ENCODE peak calls at places on chromosomes 11 and 22, in five cellular contexts. One of them, this sample, is unnamed.

GRCh38 chr11:79101736-79102135 is 339.1 kb downstream of the TENM4 start:
- DNase-seq in ascending aorta: no peak
- DNase-seq in thoracic aorta: no peak
- DNase-seq in neural progenitor cell: no peak
- DNase-seq in BE2C: no peak
- DNase-seq in this sample: no peak

GRCh38 chr22:37498289-37498909 is 12.2 kb upstream of the MFNG start:
- DNase-seq in ascending aorta: no peak
- DNase-seq in thoracic aorta: no peak
- DNase-seq in neural progenitor cell: peak; percentile 89
- DNase-seq in BE2C: peak; percentile 72
- DNase-seq in this sample: peak; percentile 96

GRCh38 chr11:7444582-7444981 is 40.7 kb upstream of the OLFML1 start:
- DNase-seq in ascending aorta: no peak
- DNase-seq in thoracic aorta: no peak
- DNase-seq in neural progenitor cell: peak; percentile 60
- DNase-seq in BE2C: no peak
- DNase-seq in this sample: peak; percentile 81

GRCh38 chr11:9726313-9727022 is 62.6 kb downstream of the SWAP70 start:
- DNase-seq in ascending aorta: no peak
- DNase-seq in thoracic aorta: no peak
- DNase-seq in neural progenitor cell: no peak
- DNase-seq in BE2C: no peak
- DNase-seq in this sample: no peak

GRCh38 chr11:36492724-36493304 is 17.3 kb downstream of the TRAF6 start:
- DNase-seq in ascending aorta: no peak
- DNase-seq in thoracic aorta: no peak
- DNase-seq in neural progenitor cell: peak; percentile 51
- DNase-seq in BE2C: no peak
- DNase-seq in this sample: peak; percentile 52

GRCh38 chr22:37559901-37560681 is at the start of gene CDC42EP1:
- DNase-seq in ascending aorta: no peak
- DNase-seq in thoracic aorta: no peak
- DNase-seq in neural progenitor cell: peak; percentile 74
- DNase-seq in BE2C: peak; percentile 33
- DNase-seq in this sample: peak; percentile 85

GRCh38 chr11:130124096-130124495 is 35.5 kb upstream of the ST14 start:
- DNase-seq in ascending aorta: peak; percentile 67
- DNase-seq in thoracic aorta: peak; percentile 51
- DNase-seq in neural progenitor cell: no peak
- DNase-seq in BE2C: no peak
- DNase-seq in this sample: no peak

GRCh38 chr11:59753650-59754493 is 1.3 kb upstream of the STX3 start:
- DNase-seq in ascending aorta: peak; percentile 53
- DNase-seq in thoracic aorta: peak; percentile 55
- DNase-seq in neural progenitor cell: peak; percentile 86
- DNase-seq in BE2C: peak; percentile 68
- DNase-seq in this sample: peak; percentile 92

GRCh38 chr11:119671561-119672015 is 57.4 kb downstream of the NECTIN1 start:
- DNase-seq in ascending aorta: no peak
- DNase-seq in thoracic aorta: no peak
- DNase-seq in neural progenitor cell: peak; percentile 24
- DNase-seq in BE2C: peak; percentile 63
- DNase-seq in this sample: no peak

GRCh38 chr22:32695451-32695891 is 106.0 kb upstream of the TIMP3 start:
- DNase-seq in ascending aorta: no peak
- DNase-seq in thoracic aorta: no peak
- DNase-seq in neural progenitor cell: no peak
- DNase-seq in BE2C: no peak
- DNase-seq in this sample: no peak

GRCh38 chr11:134245434-134245833 is 7.7 kb downstream of the THYN1 start:
- DNase-seq in ascending aorta: no peak
- DNase-seq in thoracic aorta: no peak
- DNase-seq in neural progenitor cell: no peak
- DNase-seq in BE2C: no peak
- DNase-seq in this sample: no peak

GRCh38 chr11:69799582-69799981 is 19.6 kb downstream of the FGF3 start:
- DNase-seq in ascending aorta: no peak
- DNase-seq in thoracic aorta: no peak
- DNase-seq in neural progenitor cell: peak; percentile 37
- DNase-seq in BE2C: peak; percentile 66
- DNase-seq in this sample: peak; percentile 85

GRCh38 chr11:22875869-22876473 is 15.7 kb upstream of the CCDC179 start:
- DNase-seq in ascending aorta: no peak
- DNase-seq in thoracic aorta: peak; percentile 17
- DNase-seq in neural progenitor cell: peak; percentile 85
- DNase-seq in BE2C: peak; percentile 60
- DNase-seq in this sample: peak; percentile 85

GRCh38 chr11:72712168-72712721 is 38.0 kb upstream of the PDE2A start:
- DNase-seq in ascending aorta: peak; percentile 63
- DNase-seq in thoracic aorta: no peak
- DNase-seq in neural progenitor cell: peak; percentile 56
- DNase-seq in BE2C: no peak
- DNase-seq in this sample: no peak

GRCh38 chr11:125275905-125276634 is 111.5 kb downstream of the PKNOX2 start:
- DNase-seq in ascending aorta: no peak
- DNase-seq in thoracic aorta: no peak
- DNase-seq in neural progenitor cell: no peak
- DNase-seq in BE2C: no peak
- DNase-seq in this sample: no peak

GRCh38 chr11:96506953-96507354 is 117.1 kb downstream of the JRKL start:
- DNase-seq in ascending aorta: no peak
- DNase-seq in thoracic aorta: no peak
- DNase-seq in neural progenitor cell: no peak
- DNase-seq in BE2C: no peak
- DNase-seq in this sample: no peak

GRCh38 chr22:32661296-32661695 is 140.2 kb upstream of the TIMP3 start:
- DNase-seq in ascending aorta: no peak
- DNase-seq in thoracic aorta: no peak
- DNase-seq in neural progenitor cell: no peak
- DNase-seq in BE2C: no peak
- DNase-seq in this sample: no peak

GRCh38 chr11:66123902-66124301 is 53.8 kb downstream of the PACS1 start:
- DNase-seq in ascending aorta: no peak
- DNase-seq in thoracic aorta: no peak
- DNase-seq in neural progenitor cell: no peak
- DNase-seq in BE2C: no peak
- DNase-seq in this sample: no peak

GRCh38 chr11:59981106-59981770 is 17.4 kb downstream of the OOSP4A start:
- DNase-seq in ascending aorta: no peak
- DNase-seq in thoracic aorta: no peak
- DNase-seq in neural progenitor cell: no peak
- DNase-seq in BE2C: no peak
- DNase-seq in this sample: no peak

GRCh38 chr22:49535527-49536125 is 292.0 kb downstream of the BRD1 start:
- DNase-seq in ascending aorta: no peak
- DNase-seq in thoracic aorta: no peak
- DNase-seq in neural progenitor cell: no peak
- DNase-seq in BE2C: no peak
- DNase-seq in this sample: peak; percentile 52

GRCh38 chr22:38075961-38076360 is 8.0 kb downstream of the SLC16A8 start:
- DNase-seq in ascending aorta: no peak
- DNase-seq in thoracic aorta: no peak
- DNase-seq in neural progenitor cell: no peak
- DNase-seq in BE2C: no peak
- DNase-seq in this sample: no peak

GRCh38 chr11:131561486-131561885 is 191.1 kb downstream of the NTM start:
- DNase-seq in ascending aorta: no peak
- DNase-seq in thoracic aorta: no peak
- DNase-seq in neural progenitor cell: no peak
- DNase-seq in BE2C: no peak
- DNase-seq in this sample: peak; percentile 63

GRCh38 chr11:126676536-126676935 is 321.1 kb downstream of the ST3GAL4 start:
- DNase-seq in ascending aorta: no peak
- DNase-seq in thoracic aorta: no peak
- DNase-seq in neural progenitor cell: no peak
- DNase-seq in BE2C: no peak
- DNase-seq in this sample: no peak

GRCh38 chr22:45880732-45881523 is 96.0 kb downstream of the WNT7B start:
- DNase-seq in ascending aorta: no peak
- DNase-seq in thoracic aorta: no peak
- DNase-seq in neural progenitor cell: peak; percentile 55
- DNase-seq in BE2C: peak; percentile 41
- DNase-seq in this sample: peak; percentile 52

GRCh38 chr11:1644601-1645356 is 15.2 kb downstream of the KRTAP5-5 start:
- DNase-seq in ascending aorta: no peak
- DNase-seq in thoracic aorta: no peak
- DNase-seq in neural progenitor cell: no peak
- DNase-seq in BE2C: no peak
- DNase-seq in this sample: no peak

GRCh38 chr11:64122411-64123101 is 43.4 kb downstream of the MACROD1 start:
- DNase-seq in ascending aorta: no peak
- DNase-seq in thoracic aorta: no peak
- DNase-seq in neural progenitor cell: peak; percentile 39
- DNase-seq in BE2C: no peak
- DNase-seq in this sample: peak; percentile 67

GRCh38 chr11:68946416-68947090 is 34.2 kb downstream of the MRGPRD start:
- DNase-seq in ascending aorta: no peak
- DNase-seq in thoracic aorta: no peak
- DNase-seq in neural progenitor cell: no peak
- DNase-seq in BE2C: no peak
- DNase-seq in this sample: no peak

GRCh38 chr11:77207618-77208313 is 79.7 kb downstream of the MYO7A start:
- DNase-seq in ascending aorta: no peak
- DNase-seq in thoracic aorta: no peak
- DNase-seq in neural progenitor cell: no peak
- DNase-seq in BE2C: no peak
- DNase-seq in this sample: peak; percentile 41

GRCh38 chr11:35723493-35724284 is 61.1 kb downstream of the TRIM44 start:
- DNase-seq in ascending aorta: no peak
- DNase-seq in thoracic aorta: no peak
- DNase-seq in neural progenitor cell: no peak
- DNase-seq in BE2C: no peak
- DNase-seq in this sample: no peak

GRCh38 chr11:75597636-75598035 is 35.6 kb downstream of the SERPINH1 start:
- DNase-seq in ascending aorta: no peak
- DNase-seq in thoracic aorta: no peak
- DNase-seq in neural progenitor cell: peak; percentile 80
- DNase-seq in BE2C: peak; percentile 60
- DNase-seq in this sample: peak; percentile 86

GRCh38 chr11:26950260-26950719 is 43.6 kb upstream of the FIBIN start:
- DNase-seq in ascending aorta: no peak
- DNase-seq in thoracic aorta: no peak
- DNase-seq in neural progenitor cell: no peak
- DNase-seq in BE2C: no peak
- DNase-seq in this sample: no peak

GRCh38 chr11:132361011-132361550 is 990.7 kb downstream of the NTM start:
- DNase-seq in ascending aorta: no peak
- DNase-seq in thoracic aorta: no peak
- DNase-seq in neural progenitor cell: peak; percentile 73
- DNase-seq in BE2C: no peak
- DNase-seq in this sample: peak; percentile 70

GRCh38 chr11:122737951-122738693 is 82.6 kb downstream of the UBASH3B start:
- DNase-seq in ascending aorta: no peak
- DNase-seq in thoracic aorta: no peak
- DNase-seq in neural progenitor cell: peak; percentile 33
- DNase-seq in BE2C: no peak
- DNase-seq in this sample: no peak

GRCh38 chr11:125300791-125301218 is 136.3 kb downstream of the PKNOX2 start:
- DNase-seq in ascending aorta: no peak
- DNase-seq in thoracic aorta: no peak
- DNase-seq in neural progenitor cell: no peak
- DNase-seq in BE2C: no peak
- DNase-seq in this sample: no peak

GRCh38 chr11:46643986-46644385 is 26.6 kb downstream of the ATG13 start:
- DNase-seq in ascending aorta: no peak
- DNase-seq in thoracic aorta: no peak
- DNase-seq in neural progenitor cell: no peak
- DNase-seq in BE2C: no peak
- DNase-seq in this sample: no peak

GRCh38 chr11:73968356-73968966 is 14.2 kb downstream of the UCP2 start:
- DNase-seq in ascending aorta: no peak
- DNase-seq in thoracic aorta: no peak
- DNase-seq in neural progenitor cell: no peak
- DNase-seq in BE2C: no peak
- DNase-seq in this sample: no peak
- H3K4me1 ChIP-seq in ascending aorta: peaks cover 3% of the 10 kb centered on the region
- H3K4me1 ChIP-seq in thoracic aorta: no peaks in the 10 kb centered on the region
- H3K4me1 ChIP-seq in neural progenitor cell: no peaks in the 10 kb centered on the region
- H3K4me1 ChIP-seq in BE2C: no peaks in the 10 kb centered on the region
- H3K4me1 ChIP-seq in this sample: no peaks in the 10 kb centered on the region

DNA sequence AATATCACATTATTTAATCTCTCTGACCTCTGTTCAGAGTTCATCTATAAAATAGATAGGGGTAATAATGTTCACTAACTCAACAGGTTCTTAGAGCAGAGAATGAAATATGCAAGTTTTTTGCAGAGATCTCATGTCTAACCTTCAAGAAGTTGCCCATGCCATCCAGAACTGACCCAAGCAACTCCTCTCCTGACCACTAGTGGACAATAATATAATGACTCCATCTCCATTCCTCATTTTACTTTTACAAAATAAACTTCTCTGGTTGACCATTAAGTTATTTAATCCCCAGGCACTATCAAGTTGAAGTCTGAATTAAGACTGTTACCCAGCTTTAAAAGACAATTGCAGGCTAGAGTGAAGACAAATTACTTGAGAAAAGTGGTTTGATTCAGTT is 382.6 kb downstream of the KCNA4 start:
- DNase-seq in ascending aorta: no peak
- DNase-seq in thoracic aorta: no peak
- DNase-seq in neural progenitor cell: peak; percentile 8
- DNase-seq in BE2C: no peak
- DNase-seq in this sample: no peak
- TF ChIP-seq CTCF in ascending aorta: no peak
- TF ChIP-seq CTCF in thoracic aorta: no peak
- TF ChIP-seq CTCF in neural progenitor cell: peak; percentile 57
- TF ChIP-seq CTCF in BE2C: no peak
- TF ChIP-seq CTCF in this sample: peak; percentile 73

GRCh38 chr11:19394525-19395016 is 153.8 kb upstream of the E2F8 start:
- DNase-seq in ascending aorta: no peak
- DNase-seq in thoracic aorta: no peak
- DNase-seq in neural progenitor cell: no peak
- DNase-seq in BE2C: no peak
- DNase-seq in this sample: no peak
- H3K4me1 ChIP-seq in ascending aorta: no peaks in the 10 kb centered on the region
- H3K4me1 ChIP-seq in thoracic aorta: no peaks in the 10 kb centered on the region
- H3K4me1 ChIP-seq in neural progenitor cell: peaks cover 6% of the 10 kb centered on the region
- H3K4me1 ChIP-seq in BE2C: no peaks in the 10 kb centered on the region
- H3K4me1 ChIP-seq in this sample: no peaks in the 10 kb centered on the region

GRCh38 chr11:117780456-117780855 is 16.6 kb downstream of the DSCAML1 start:
- DNase-seq in ascending aorta: no peak
- DNase-seq in thoracic aorta: no peak
- DNase-seq in neural progenitor cell: no peak
- DNase-seq in BE2C: no peak
- DNase-seq in this sample: no peak

GRCh38 chr11:117786099-117786870 is 10.7 kb downstream of the DSCAML1 start:
- DNase-seq in ascending aorta: no peak
- DNase-seq in thoracic aorta: no peak
- DNase-seq in neural progenitor cell: no peak
- DNase-seq in BE2C: no peak
- DNase-seq in this sample: no peak

DNA sequence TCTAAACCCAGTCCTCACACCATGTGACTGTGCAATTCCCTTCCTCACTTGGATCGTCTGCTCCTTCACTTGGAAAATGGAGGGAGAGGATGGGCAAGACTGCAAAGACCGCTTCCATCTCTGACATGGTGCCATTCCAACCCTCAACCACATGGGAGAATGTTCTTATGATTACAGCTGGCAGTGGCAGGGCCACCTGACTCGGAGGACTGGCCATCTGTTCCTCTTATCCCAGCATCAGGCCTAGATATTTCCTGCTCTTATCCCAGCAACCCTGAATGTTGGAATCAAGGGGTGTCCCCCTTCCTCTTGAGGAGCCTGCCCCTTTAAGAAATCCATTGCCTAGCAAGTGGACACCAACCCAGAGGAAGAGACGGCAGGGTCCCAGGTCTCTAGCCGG is 15.4 kb downstream of the DSCAML1 start:
- DNase-seq in ascending aorta: no peak
- DNase-seq in thoracic aorta: no peak
- DNase-seq in neural progenitor cell: no peak
- DNase-seq in BE2C: no peak
- DNase-seq in this sample: no peak
- TF ChIP-seq CTCF in ascending aorta: no peak
- TF ChIP-seq CTCF in thoracic aorta: no peak
- TF ChIP-seq CTCF in neural progenitor cell: no peak
- TF ChIP-seq CTCF in BE2C: peak; percentile 7
- TF ChIP-seq CTCF in this sample: no peak